ENCODE peak calls at places on chromosomes 6 and 20, in five cellular contexts. T, Z, D, A and N are unnamed samples.

GRCh38 chr20:19083136-19083621 is 129.3 kb upstream of the SLC24A3 start:
- DNase-seq in T (no peak), Z (no peak), D (no peak), A (no peak), N (no peak)

GRCh38 chr20:34715384-34715783 is 11.2 kb downstream of the TP53INP2 start:
- DNase-seq in T (no peak), Z (no peak), D (no peak), A (no peak), N (no peak)

GRCh38 chr20:60715172-60715571 is 536.9 kb upstream of the CDH4 start:
- DNase-seq in T (no peak), Z (no peak), D (no peak), A (no peak), N (no peak)

GRCh38 chr6:122178988-122179387 is 220.5 kb upstream of the HSF2 start:
- DNase-seq in T (no peak), Z (no peak), D (no peak), A (no peak), N (no peak)

GRCh38 chr20:15248618-15249395 is 911.4 kb upstream of the FLRT3 start:
- DNase-seq in T (no peak), Z (no peak), D (no peak), A (no peak), N (no peak)

GRCh38 chr20:18077157-18077556 is 19.4 kb upstream of the OVOL2 start:
- DNase-seq in T (no peak), Z (no peak), D (no peak), A (no peak), N (no peak)

GRCh38 chr6:28802417-28803336 is 121.1 kb downstream of the TRIM27 start:
- DNase-seq in T (no peak), Z (peak), D (no peak), A (no peak), N (no peak)

GRCh38 chr6:132715204-132715603 is 1.3 kb upstream of the VNN1 start:
- DNase-seq in T (peak), Z (peak), D (no peak), A (no peak), N (no peak)

GRCh38 chr6:138545621-138545980 is 46.3 kb upstream of the NHSL1 start:
- DNase-seq in T (no peak), Z (peak), D (peak), A (no peak), N (no peak)

GRCh38 chr6:2021713-2022125 is 223.7 kb downstream of the GMDS start:
- DNase-seq in T (no peak), Z (no peak), D (peak), A (peak), N (peak)

GRCh38 chr6:134168580-134169223 is 116.3 kb upstream of the SLC2A12 start:
- DNase-seq in T (no peak), Z (no peak), D (no peak), A (no peak), N (no peak)

GRCh38 chr6:133701633-133702331 is 187.1 kb upstream of the TCF21 start:
- DNase-seq in T (no peak), Z (peak), D (no peak), A (no peak), N (no peak)

GRCh38 chr6:30511147-30511546 is 21.8 kb downstream of the HLA-E start:
- DNase-seq in T (no peak), Z (no peak), D (no peak), A (no peak), N (no peak)

GRCh38 chr6:163841326-163841725 is 426.8 kb downstream of the QKI start:
- DNase-seq in T (no peak), Z (no peak), D (no peak), A (no peak), N (no peak)

GRCh38 chr20:45833883-45834796 is 541 bp downstream of the SNX21 start:
- DNase-seq in T (peak), Z (no peak), D (peak), A (no peak), N (no peak)

GRCh38 chr6:109059148-109059547 is 35.5 kb downstream of the SESN1 start:
- DNase-seq in T (no peak), Z (no peak), D (no peak), A (no peak), N (no peak)

GRCh38 chr6:81769834-81770233 is 17.4 kb upstream of the TENT5A start:
- DNase-seq in T (no peak), Z (no peak), D (no peak), A (no peak), N (no peak)

GRCh38 chr20:38905375-38905774 is 20.8 kb upstream of the FAM83D start:
- DNase-seq in T (no peak), Z (no peak), D (no peak), A (no peak), N (no peak)

GRCh38 chr6:87945181-87945580 is 102.5 kb upstream of the SPACA1 start:
- DNase-seq in T (no peak), Z (no peak), D (no peak), A (no peak), N (no peak)

GRCh38 chr20:50215101-50215500 is 24.5 kb downstream of the CEBPB start:
- DNase-seq in T (no peak), Z (no peak), D (no peak), A (no peak), N (no peak)

GRCh38 chr6:161029195-161029809 is 37.7 kb downstream of the MAP3K4 start:
- DNase-seq in T (no peak), Z (peak), D (no peak), A (peak), N (no peak)

GRCh38 chr20:8424010-8424409 is 291.9 kb downstream of the PLCB1 start:
- DNase-seq in T (no peak), Z (peak), D (no peak), A (no peak), N (no peak)

GRCh38 chr6:53066059-53066406 is 829 bp downstream of the FBXO9 start:
- DNase-seq in T (peak), Z (no peak), D (peak), A (no peak), N (no peak)

GRCh38 chr6:11473008-11473740 is 64.4 kb upstream of the TMEM170B start:
- DNase-seq in T (no peak), Z (no peak), D (no peak), A (no peak), N (peak)

GRCh38 chr6:83008631-83009030 is 57.0 kb downstream of the UBE3D start:
- DNase-seq in T (no peak), Z (no peak), D (no peak), A (no peak), N (no peak)

GRCh38 chr6:166679566-166679965 is 52.5 kb upstream of the RPS6KA2 start:
- DNase-seq in T (no peak), Z (no peak), D (no peak), A (no peak), N (no peak)

GRCh38 chr6:169665289-169665688 is 36.5 kb downstream of the WDR27 start:
- DNase-seq in T (no peak), Z (no peak), D (no peak), A (no peak), N (no peak)

GRCh38 chr6:112180095-112180820 is 74.1 kb downstream of the LAMA4 start:
- DNase-seq in T (no peak), Z (no peak), D (no peak), A (peak), N (peak)

GRCh38 chr6:43812850-43813584 is 43.0 kb downstream of the VEGFA start:
- DNase-seq in T (no peak), Z (no peak), D (no peak), A (no peak), N (no peak)

GRCh38 chr6:26129656-26130055 is 42.4 kb downstream of the HFE start:
- DNase-seq in T (no peak), Z (no peak), D (no peak), A (no peak), N (no peak)

GRCh38 chr6:166036321-166037105 is 131.1 kb downstream of the TBXT start:
- DNase-seq in T (no peak), Z (no peak), D (no peak), A (no peak), N (no peak)

GRCh38 chr6:33417127-33417902 is 592 bp downstream of the CUTA start:
- DNase-seq in T (no peak), Z (peak), D (no peak), A (peak), N (no peak)

GRCh38 chr6:14502551-14502950 is 385.0 kb downstream of the CD83 start:
- DNase-seq in T (no peak), Z (peak), D (no peak), A (no peak), N (peak)

GRCh38 chr20:1357921-1358671 is 29.2 kb upstream of the SDCBP2 start:
- DNase-seq in T (no peak), Z (peak), D (no peak), A (no peak), N (no peak)

GRCh38 chr20:3082306-3082951 is 2.1 kb downstream of the AVP start:
- DNase-seq in T (no peak), Z (no peak), D (no peak), A (no peak), N (no peak)

GRCh38 chr6:90295854-90296345 is 743 bp downstream of the BACH2 start:
- DNase-seq in T (peak), Z (peak), D (peak), A (no peak), N (no peak)

GRCh38 chr20:47493954-47494293 is 7.8 kb upstream of the NCOA3 start:
- DNase-seq in T (no peak), Z (no peak), D (no peak), A (no peak), N (no peak)

GRCh38 chr20:19347943-19348456 is 135.6 kb downstream of the SLC24A3 start:
- DNase-seq in T (no peak), Z (no peak), D (no peak), A (no peak), N (no peak)

GRCh38 chr20:61566691-61567090 is 314.6 kb downstream of the CDH4 start:
- DNase-seq in T (no peak), Z (no peak), D (no peak), A (no peak), N (no peak)

GRCh38 chr6:170130201-170130621 is 160.7 kb downstream of the DLL1 start:
- DNase-seq in T (no peak), Z (no peak), D (peak), A (no peak), N (no peak)

DNA sequence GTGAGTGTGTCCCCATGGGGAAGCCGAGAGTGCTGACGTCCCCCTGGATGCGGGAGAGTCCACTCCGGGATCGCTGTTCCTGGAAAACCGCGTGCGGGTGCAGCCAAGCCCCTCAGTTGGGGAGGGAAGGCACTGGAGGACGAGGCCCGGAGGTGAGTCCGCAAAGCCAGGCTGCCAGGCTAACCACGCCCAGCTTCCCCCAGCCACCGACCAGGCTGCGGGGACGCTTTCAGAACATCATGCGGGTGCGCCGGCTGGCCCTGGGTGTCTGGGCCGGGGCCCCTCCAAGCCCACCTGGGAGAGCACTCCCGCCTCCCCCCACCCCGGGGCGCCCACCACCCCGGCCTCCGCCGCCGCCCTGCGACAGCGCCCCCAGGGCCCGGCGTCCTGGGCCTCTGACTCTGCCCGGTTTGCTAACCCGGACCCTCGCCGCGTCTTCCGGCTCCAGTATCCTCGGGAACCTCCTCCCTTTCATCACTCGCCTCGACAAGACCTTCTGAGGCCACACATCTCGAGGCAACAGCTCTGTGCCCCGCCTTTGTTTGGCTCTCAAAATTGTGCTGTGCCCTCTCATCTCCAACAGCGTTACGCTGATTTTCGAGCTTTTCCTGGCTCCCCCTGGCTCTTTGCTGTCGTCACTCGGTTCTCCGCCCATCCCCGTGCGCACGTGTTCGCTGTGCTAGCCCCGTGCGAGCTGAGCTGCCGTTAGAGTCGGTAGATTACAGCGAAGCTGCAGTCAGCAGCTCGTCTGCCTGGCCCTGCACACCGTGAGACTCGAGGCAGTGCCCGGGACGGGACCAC is 47.1 kb upstream of the ENTPD6 start:
- DNase-seq in T (peak), Z (peak), D (peak), A (no peak), N (no peak)
- H3K4me3 ChIP-seq in T (peak), Z (peak), D (peak), A (peak), N (peak)

DNA sequence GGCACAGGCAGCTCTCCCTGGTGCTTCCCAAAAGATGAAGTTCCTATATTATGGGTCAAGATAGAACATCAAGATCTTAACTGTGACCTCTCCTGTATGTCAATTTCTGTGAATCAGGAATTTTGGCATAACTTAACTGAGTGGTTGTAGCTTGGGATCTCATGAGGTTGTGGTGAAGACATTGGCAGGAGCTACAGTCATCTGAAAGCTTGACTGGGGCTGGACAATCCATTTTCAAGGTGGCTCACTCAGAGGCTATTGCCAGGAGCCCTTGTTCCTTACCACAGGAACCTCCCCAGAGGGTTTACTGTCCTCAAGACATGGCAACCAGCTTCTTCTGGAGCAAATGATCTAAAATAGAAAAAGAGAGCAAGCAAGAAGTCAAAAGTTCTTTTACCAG is 252.2 kb downstream of the ADGB start:
- DNase-seq in T (no peak), Z (no peak), D (no peak), A (no peak), N (no peak)
- TF ChIP-seq CTCF in T (no peak), Z (no peak), D (no peak), A (no peak), N (no peak)

GRCh38 chr6:152232494-152233151 is 404.5 kb downstream of the SYNE1 start:
- DNase-seq in T (no peak), Z (peak), D (no peak), A (no peak), N (no peak)
- H3K4me3 ChIP-seq in T (no peak), Z (no peak), D (no peak), A (no peak), N (no peak)

GRCh38 chr6:8608737-8609136 is 173.4 kb upstream of the SLC35B3 start:
- DNase-seq in T (no peak), Z (no peak), D (no peak), A (no peak), N (no peak)
- TF ChIP-seq CTCF in T (no peak), Z (no peak), D (no peak), A (no peak), N (no peak)

GRCh38 chr6:12572884-12573824 is 143.4 kb upstream of the PHACTR1 start:
- DNase-seq in T (no peak), Z (peak), D (no peak), A (no peak), N (peak)
- H3K4me3 ChIP-seq in T (no peak), Z (no peak), D (no peak), A (no peak), N (no peak)

DNA sequence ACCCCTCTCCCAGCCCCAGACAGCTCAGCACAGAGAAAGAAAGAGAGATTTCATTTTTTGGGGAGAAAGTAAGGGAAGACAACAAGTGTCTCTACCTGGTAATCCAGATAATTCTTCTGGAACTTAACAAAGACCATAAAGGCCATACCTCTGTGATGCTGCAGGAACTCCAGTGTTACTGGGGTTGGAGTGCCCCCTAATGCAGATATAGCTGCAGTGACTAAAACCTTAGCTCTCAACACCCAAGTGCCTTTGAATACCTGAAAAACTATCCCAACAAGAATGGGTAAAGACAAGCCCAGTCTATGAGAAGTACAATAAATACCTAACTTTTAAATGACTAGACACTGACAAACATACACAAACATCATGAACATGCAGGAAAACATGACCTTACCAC is 365.3 kb upstream of the PTCHD4 start:
- DNase-seq in T (no peak), Z (peak), D (no peak), A (no peak), N (peak)
- TF ChIP-seq CTCF in T (no peak), Z (peak), D (no peak), A (no peak), N (peak)

GRCh38 chr6:24981385-24981758 is 45.6 kb upstream of the RIPOR2 start:
- DNase-seq in T (no peak), Z (peak), D (no peak), A (no peak), N (no peak)
- H3K4me3 ChIP-seq in T (no peak), Z (no peak), D (no peak), A (no peak), N (no peak)